ENCODE peak calls at places on chromosomes 11 and 22, in four cellular contexts. R, P, C and M are unnamed samples. For H3K27me3, the result is how much of the 10 kb centered on the place peaks cover.

GRCh38 chr11:116828632-116829524 is 829 bp upstream of the APOC3 start:
- DNase-seq in C (no peak), R (no peak), P (no peak), M (no peak)

GRCh38 chr11:16615480-16615879 is 123.0 kb upstream of the C11orf58 start:
- DNase-seq in R (no peak), P (no peak), C (no peak), M (no peak)

GRCh38 chr11:64715756-64716470 is 7.1 kb downstream of the NRXN2 start:
- DNase-seq in P (no peak), R (no peak), C (no peak), M (no peak)

GRCh38 chr11:12102588-12103410 is 7.6 kb upstream of the MICAL2 start:
- DNase-seq in C (no peak), R (no peak), P (no peak), M (no peak)

GRCh38 chr11:45239733-45240132 is 46.4 kb downstream of the SYT13 start:
- DNase-seq in P (no peak), R (no peak), C (no peak), M (no peak)

GRCh38 chr22:28799834-28800307 is 498 bp downstream of the XBP1 start:
- DNase-seq in R (peak), C (no peak), P (peak), M (peak)

GRCh38 chr22:32901925-32902324 is 100.4 kb downstream of the TIMP3 start:
- DNase-seq in P (no peak), C (no peak), R (no peak), M (no peak)

GRCh38 chr11:36012979-36013378 is 69.1 kb downstream of the LDLRAD3 start:
- DNase-seq in R (no peak), P (no peak), C (no peak), M (no peak)

GRCh38 chr11:111059726-111060125 is 185.8 kb upstream of the POU2AF2 start:
- DNase-seq in R (peak), P (no peak), C (no peak), M (no peak)

GRCh38 chr11:113114452-113115027 is 153.3 kb downstream of the NCAM1 start:
- DNase-seq in R (peak), C (no peak), P (peak), M (peak)

GRCh38 chr11:36376315-36376887 is 80.3 kb downstream of the PRR5L start:
- DNase-seq in C (no peak), R (peak), P (no peak), M (peak)

GRCh38 chr11:121152764-121153163 is 51.7 kb downstream of the TECTA start:
- DNase-seq in C (no peak), R (no peak), P (no peak), M (no peak)

GRCh38 chr22:41532908-41533825 is 11.1 kb downstream of the POLR3H start:
- DNase-seq in C (peak), R (no peak), P (no peak), M (peak)

GRCh38 chr11:77619576-77620198 is 17.9 kb downstream of the CLNS1A start:
- DNase-seq in R (peak), P (no peak), C (no peak), M (no peak)

GRCh38 chr11:71269603-71270511 is 17.5 kb upstream of the SHANK2 start:
- DNase-seq in C (peak), P (no peak), R (peak), M (no peak)

GRCh38 chr11:107562647-107563208 is 2.8 kb downstream of the ALKBH8 start:
- DNase-seq in R (peak), C (no peak), P (no peak), M (no peak)

GRCh38 chr11:12377824-12378593 is 638 bp downstream of the PARVA start:
- DNase-seq in P (peak), R (peak), C (no peak), M (peak)

GRCh38 chr11:91653091-91653754 is 571.4 kb upstream of the FAT3 start:
- DNase-seq in C (no peak), P (no peak), R (no peak), M (no peak)

GRCh38 chr22:26846645-26847044 is 189.3 kb downstream of the MIAT start:
- DNase-seq in P (no peak), R (peak), C (peak), M (no peak)

GRCh38 chr11:36265793-36266628 is 23.2 kb downstream of the COMMD9 start:
- DNase-seq in R (peak), C (peak), P (no peak), M (peak)

GRCh38 chr11:106917973-106918372 is 100.3 kb downstream of the GUCY1A2 start:
- DNase-seq in C (no peak), R (no peak), P (no peak), M (no peak)

GRCh38 chr11:109729761-109730160 is 307.8 kb downstream of the C11orf87 start:
- DNase-seq in R (no peak), C (no peak), P (no peak), M (no peak)

GRCh38 chr11:35103366-35104194 is 35.4 kb upstream of the CD44 start:
- DNase-seq in C (no peak), P (no peak), R (peak), M (no peak)

GRCh38 chr22:20803696-20804324 is 29.9 kb downstream of the SERPIND1 start:
- DNase-seq in C (peak), R (no peak), P (no peak), M (peak)

GRCh38 chr11:119237515-119237914 is 31.4 kb downstream of the CBL start:
- DNase-seq in C (no peak), P (no peak), R (no peak), M (no peak)

GRCh38 chr22:18954941-18955571 is 19.0 kb upstream of the PRODH start:
- DNase-seq in R (no peak), C (no peak), P (no peak), M (no peak)

GRCh38 chr11:61010466-61011238 is 39.2 kb downstream of the CD6 start:
- DNase-seq in C (no peak), R (no peak), P (no peak), M (no peak)

GRCh38 chr11:50170115-50170514 is 137.4 kb downstream of the OR4C45 start:
- DNase-seq in R (no peak), P (no peak), C (no peak), M (no peak)

GRCh38 chr11:118442903-118443589 is 6.8 kb downstream of the KMT2A start:
- DNase-seq in R (no peak), P (no peak), C (no peak), M (no peak)

GRCh38 chr11:44633641-44634040 is 68.2 kb downstream of the CD82 start:
- DNase-seq in R (no peak), P (no peak), C (no peak), M (no peak)

GRCh38 chr22:23622634-23623033 is 9.5 kb downstream of the DRICH1 start:
- DNase-seq in R (no peak), C (no peak), P (no peak), M (no peak)

GRCh38 chr11:128686745-128687177 is 7.1 kb upstream of the FLI1 start:
- DNase-seq in P (no peak), R (no peak), C (peak), M (peak)

GRCh38 chr11:108592591-108593213 is 866 bp downstream of the EXPH5 start:
- DNase-seq in R (no peak), P (no peak), C (peak), M (peak)

GRCh38 chr11:86440305-86440716 is 65.6 kb downstream of the CCDC81 start:
- DNase-seq in C (no peak), P (peak), R (peak), M (peak)

GRCh38 chr11:10927533-10927932 is 69.7 kb upstream of the ZBED5 start:
- DNase-seq in C (no peak), R (no peak), P (no peak), M (no peak)

GRCh38 chr22:45867118-45867905 is 109.7 kb downstream of the WNT7B start:
- DNase-seq in P (no peak), R (no peak), C (peak), M (no peak)

GRCh38 chr11:124643042-124643604 is 20.5 kb downstream of the TBRG1 start:
- DNase-seq in R (no peak), C (no peak), P (no peak), M (no peak)

GRCh38 chr11:72423840-72424239 is 10.5 kb downstream of the CLPB start:
- DNase-seq in P (no peak), C (no peak), R (no peak), M (no peak)

DNA sequence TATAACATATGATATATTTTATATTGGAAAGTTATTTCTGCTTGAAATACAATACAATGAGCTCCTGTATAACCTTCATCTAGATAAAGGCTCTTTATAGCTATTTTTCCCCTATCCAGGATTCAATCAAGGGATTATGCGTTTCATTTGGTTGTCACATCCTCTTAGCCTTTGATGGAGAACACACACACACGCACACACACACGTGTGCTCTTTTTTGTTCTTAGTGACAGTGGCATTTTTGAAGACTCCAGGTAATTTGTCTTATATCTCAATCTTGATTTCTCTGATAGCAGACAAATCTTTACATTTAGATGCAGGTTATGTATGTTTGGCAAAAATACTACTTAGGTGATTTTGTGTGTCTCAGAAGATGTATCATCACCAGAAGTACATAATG is 144.2 kb upstream of the CEP126 start:
- DNase-seq in C (no peak), R (no peak), P (no peak), M (no peak)
- TF ChIP-seq CTCF in C (no peak), R (no peak), P (no peak), M (no peak)

GRCh38 chr11:20249313-20249873 is 89.1 kb upstream of the DBX1 start:
- DNase-seq in C (no peak), R (no peak), P (no peak), M (no peak)
- H3K27me3 ChIP-seq in C (under half), R (under half), P (under half), M (under half)

GRCh38 chr11:69682681-69683326 is 7.7 kb upstream of the LTO1 start:
- DNase-seq in C (no peak), P (no peak), R (no peak), M (no peak)

GRCh38 chr11:69684651-69685050 is 9.5 kb upstream of the LTO1 start:
- DNase-seq in P (no peak), C (no peak), R (no peak), M (no peak)

GRCh38 chr11:69685348-69685747 is 10.2 kb upstream of the LTO1 start:
- DNase-seq in R (no peak), C (no peak), P (no peak), M (no peak)

GRCh38 chr11:69682221-69682620 is 7.1 kb upstream of the LTO1 start:
- DNase-seq in P (no peak), R (no peak), C (no peak), M (no peak)

DNA sequence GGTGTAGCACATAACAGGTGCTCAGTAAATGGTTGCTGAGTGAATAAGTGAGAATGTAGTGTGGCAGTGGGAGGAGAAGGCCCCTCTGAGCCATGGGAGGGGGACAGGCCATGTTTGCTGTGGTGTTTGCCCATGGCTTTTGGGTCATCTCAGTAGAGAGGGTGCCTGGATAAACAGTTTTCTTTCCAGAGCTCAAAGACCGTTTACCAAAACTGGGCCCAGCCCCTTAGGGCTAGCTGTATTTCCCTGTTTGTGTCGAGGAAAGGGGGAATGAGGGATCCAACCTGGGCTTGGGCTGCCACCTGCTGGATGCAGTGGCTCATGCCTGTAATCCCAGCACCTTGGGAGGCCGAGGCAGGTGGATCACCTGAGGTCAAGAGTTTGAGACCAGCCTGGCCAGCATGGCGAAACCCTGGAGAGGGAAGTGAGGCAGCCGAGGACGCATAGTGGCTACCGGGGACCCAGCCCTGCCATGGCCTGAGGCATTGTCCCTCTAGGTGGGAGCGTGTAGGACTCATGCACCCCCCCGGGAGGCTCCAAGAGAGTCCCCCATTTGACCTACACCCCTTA is 8.7 kb upstream of the LTO1 start:
- DNase-seq in R (no peak), P (no peak), C (no peak), M (no peak)
- TF ChIP-seq CTCF in R (peak), P (no peak), C (no peak), M (peak)

DNA sequence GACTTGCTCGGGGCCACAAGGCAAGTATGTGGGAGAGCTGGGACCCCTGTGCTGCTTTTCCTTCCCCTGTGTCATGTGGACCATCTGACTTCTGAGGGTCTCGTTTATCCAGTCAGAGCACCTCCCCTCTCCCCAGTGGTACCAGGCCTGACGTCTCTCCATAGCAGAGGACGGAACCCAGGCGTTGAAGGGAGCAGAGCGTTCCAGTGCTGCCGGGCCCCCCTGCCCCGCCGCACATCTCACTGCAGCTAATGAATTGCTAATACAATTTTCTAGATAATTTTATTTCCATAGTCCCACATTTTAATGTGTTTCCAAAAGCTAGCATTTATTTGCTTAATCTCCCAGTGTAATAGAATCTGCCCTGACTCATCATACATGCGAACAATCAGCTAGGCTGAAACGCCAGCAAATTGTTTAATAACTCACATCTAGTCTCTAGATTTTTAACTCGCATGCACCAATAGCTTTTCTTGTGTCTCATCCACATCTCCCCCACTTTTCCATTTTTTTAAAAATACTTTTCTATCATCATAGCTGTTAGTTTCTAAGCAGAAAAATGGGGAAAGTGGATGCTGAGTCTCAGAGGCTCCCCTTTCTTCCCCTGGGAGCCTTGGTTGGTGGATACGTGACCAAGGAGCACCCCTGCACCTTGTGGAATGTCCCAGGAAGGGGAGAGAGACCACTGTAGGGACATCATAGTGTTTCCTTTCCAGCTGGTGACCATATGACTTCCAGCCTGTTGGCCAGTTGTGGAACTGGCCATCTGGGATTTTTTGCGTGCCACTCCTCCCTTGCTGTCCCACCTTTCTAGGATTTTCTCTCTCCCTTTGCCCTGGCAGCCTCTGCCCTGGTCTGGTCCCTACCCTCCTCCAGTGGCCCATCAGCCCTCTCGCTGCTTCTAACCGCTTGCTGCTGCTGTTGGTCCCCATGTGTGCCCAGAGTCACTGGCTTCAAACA is 58.6 kb upstream of the NNMT start:
- DNase-seq in R (no peak), C (no peak), P (no peak), M (no peak)
- H3K27me3 ChIP-seq in R (under half), C (under half), P (under half), M (under half)

GRCh38 chr11:133930767-133931448 is 25.9 kb downstream of the IGSF9B start:
- DNase-seq in C (no peak), R (no peak), P (no peak), M (no peak)
- TF ChIP-seq CTCF in C (no peak), R (no peak), P (no peak), M (peak)

GRCh38 chr11:2775626-2776350 is 76.0 kb upstream of the KCNQ1OT1 start:
- DNase-seq in P (no peak), C (no peak), R (no peak), M (peak)
- H3K27me3 ChIP-seq in P (under half), C (under half), R (under half), M (under half)

GRCh38 chr11:102592634-102593581 is 32.2 kb downstream of the MMP20 start:
- DNase-seq in P (no peak), C (no peak), R (no peak), M (no peak)
- TF ChIP-seq CTCF in P (no peak), C (no peak), R (peak), M (peak)